ENCODE peak calls at places on chromosomes 7 and 10, in six cellular contexts. One of them, this sample, is unnamed. For H3K27me3, the result is how much of the 10 kb centered on the place peaks cover.

GRCh38 chr7:31145339-31145738 is 93.2 kb downstream of the ADCYAP1R1 start:
- DNase-seq in ovary: no peak
- DNase-seq in sigmoid colon: no peak
- DNase-seq in AG04450: no peak
- DNase-seq in transverse colon: no peak
- DNase-seq in PC-3: no peak
- DNase-seq in this sample: no peak

GRCh38 chr7:122369756-122370155 is 65.2 kb upstream of the FEZF1 start:
- DNase-seq in transverse colon: no peak
- DNase-seq in AG04450: no peak
- DNase-seq in PC-3: no peak
- DNase-seq in ovary: no peak
- DNase-seq in sigmoid colon: no peak
- DNase-seq in this sample: no peak

GRCh38 chr10:85600026-85600743 is 766.4 kb downstream of the GRID1 start:
- DNase-seq in PC-3: no peak
- DNase-seq in transverse colon: no peak
- DNase-seq in ovary: no peak
- DNase-seq in AG04450: no peak
- DNase-seq in sigmoid colon: no peak
- DNase-seq in this sample: no peak

GRCh38 chr7:78055160-78055559 is 256.6 kb downstream of the PHTF2 start:
- DNase-seq in sigmoid colon: no peak
- DNase-seq in ovary: no peak
- DNase-seq in AG04450: no peak
- DNase-seq in PC-3: no peak
- DNase-seq in transverse colon: no peak
- DNase-seq in this sample: no peak

GRCh38 chr7:69962077-69962855 is 364.0 kb downstream of the AUTS2 start:
- DNase-seq in sigmoid colon: no peak
- DNase-seq in ovary: peak
- DNase-seq in PC-3: no peak
- DNase-seq in AG04450: no peak
- DNase-seq in transverse colon: no peak
- DNase-seq in this sample: peak

GRCh38 chr7:39073432-39073831 is 95.7 kb downstream of the POU6F2 start:
- DNase-seq in PC-3: no peak
- DNase-seq in transverse colon: no peak
- DNase-seq in ovary: no peak
- DNase-seq in AG04450: no peak
- DNase-seq in sigmoid colon: no peak
- DNase-seq in this sample: no peak

GRCh38 chr10:98251399-98251798 is 16.6 kb downstream of the LOXL4 start:
- DNase-seq in ovary: no peak
- DNase-seq in PC-3: no peak
- DNase-seq in transverse colon: no peak
- DNase-seq in AG04450: no peak
- DNase-seq in sigmoid colon: no peak
- DNase-seq in this sample: no peak

GRCh38 chr10:13709931-13710690 is 123.3 kb downstream of the PRPF18 start:
- DNase-seq in AG04450: no peak
- DNase-seq in ovary: no peak
- DNase-seq in PC-3: no peak
- DNase-seq in sigmoid colon: no peak
- DNase-seq in transverse colon: no peak
- DNase-seq in this sample: peak

GRCh38 chr10:101285519-101286070 is 56.3 kb upstream of the LBX1 start:
- DNase-seq in sigmoid colon: no peak
- DNase-seq in AG04450: no peak
- DNase-seq in transverse colon: no peak
- DNase-seq in PC-3: no peak
- DNase-seq in ovary: peak
- DNase-seq in this sample: no peak

GRCh38 chr10:12644380-12645144 is 295.2 kb downstream of the CAMK1D start:
- DNase-seq in sigmoid colon: no peak
- DNase-seq in PC-3: no peak
- DNase-seq in AG04450: no peak
- DNase-seq in ovary: no peak
- DNase-seq in transverse colon: no peak
- DNase-seq in this sample: no peak

GRCh38 chr10:122968698-122969097 is 11.5 kb upstream of the PSTK start:
- DNase-seq in PC-3: no peak
- DNase-seq in AG04450: no peak
- DNase-seq in ovary: no peak
- DNase-seq in sigmoid colon: no peak
- DNase-seq in transverse colon: no peak
- DNase-seq in this sample: no peak

GRCh38 chr7:84688671-84689070 is 494.1 kb upstream of the SEMA3A start:
- DNase-seq in PC-3: peak
- DNase-seq in sigmoid colon: no peak
- DNase-seq in AG04450: no peak
- DNase-seq in ovary: no peak
- DNase-seq in transverse colon: no peak
- DNase-seq in this sample: no peak

GRCh38 chr7:90763108-90763507 is 167.0 kb downstream of the CDK14 start:
- DNase-seq in PC-3: no peak
- DNase-seq in transverse colon: no peak
- DNase-seq in sigmoid colon: no peak
- DNase-seq in ovary: no peak
- DNase-seq in AG04450: no peak
- DNase-seq in this sample: no peak

GRCh38 chr10:14571866-14572507 is 202.7 kb downstream of the FAM107B start:
- DNase-seq in transverse colon: no peak
- DNase-seq in AG04450: no peak
- DNase-seq in ovary: no peak
- DNase-seq in sigmoid colon: no peak
- DNase-seq in PC-3: peak
- DNase-seq in this sample: no peak

GRCh38 chr10:92208736-92209135 is 82.1 kb downstream of the CPEB3 start:
- DNase-seq in AG04450: no peak
- DNase-seq in PC-3: peak
- DNase-seq in sigmoid colon: no peak
- DNase-seq in ovary: no peak
- DNase-seq in transverse colon: no peak
- DNase-seq in this sample: no peak

GRCh38 chr10:58319599-58319998 is 15.2 kb upstream of the UBE2D1 start:
- DNase-seq in transverse colon: no peak
- DNase-seq in sigmoid colon: no peak
- DNase-seq in PC-3: peak
- DNase-seq in AG04450: no peak
- DNase-seq in ovary: no peak
- DNase-seq in this sample: no peak

GRCh38 chr10:130992802-130993523 is 318.6 kb downstream of the TCERG1L start:
- DNase-seq in AG04450: no peak
- DNase-seq in sigmoid colon: no peak
- DNase-seq in transverse colon: no peak
- DNase-seq in PC-3: no peak
- DNase-seq in ovary: no peak
- DNase-seq in this sample: no peak

GRCh38 chr10:23199768-23200511 is 7.8 kb downstream of the PTF1A start:
- DNase-seq in ovary: no peak
- DNase-seq in sigmoid colon: no peak
- DNase-seq in AG04450: no peak
- DNase-seq in transverse colon: no peak
- DNase-seq in PC-3: no peak
- DNase-seq in this sample: no peak
- H3K27me3 ChIP-seq in ovary: under half
- H3K27me3 ChIP-seq in sigmoid colon: half or more
- H3K27me3 ChIP-seq in AG04450: under half
- H3K27me3 ChIP-seq in transverse colon: half or more
- H3K27me3 ChIP-seq in PC-3: half or more
- H3K27me3 ChIP-seq in this sample: half or more

DNA sequence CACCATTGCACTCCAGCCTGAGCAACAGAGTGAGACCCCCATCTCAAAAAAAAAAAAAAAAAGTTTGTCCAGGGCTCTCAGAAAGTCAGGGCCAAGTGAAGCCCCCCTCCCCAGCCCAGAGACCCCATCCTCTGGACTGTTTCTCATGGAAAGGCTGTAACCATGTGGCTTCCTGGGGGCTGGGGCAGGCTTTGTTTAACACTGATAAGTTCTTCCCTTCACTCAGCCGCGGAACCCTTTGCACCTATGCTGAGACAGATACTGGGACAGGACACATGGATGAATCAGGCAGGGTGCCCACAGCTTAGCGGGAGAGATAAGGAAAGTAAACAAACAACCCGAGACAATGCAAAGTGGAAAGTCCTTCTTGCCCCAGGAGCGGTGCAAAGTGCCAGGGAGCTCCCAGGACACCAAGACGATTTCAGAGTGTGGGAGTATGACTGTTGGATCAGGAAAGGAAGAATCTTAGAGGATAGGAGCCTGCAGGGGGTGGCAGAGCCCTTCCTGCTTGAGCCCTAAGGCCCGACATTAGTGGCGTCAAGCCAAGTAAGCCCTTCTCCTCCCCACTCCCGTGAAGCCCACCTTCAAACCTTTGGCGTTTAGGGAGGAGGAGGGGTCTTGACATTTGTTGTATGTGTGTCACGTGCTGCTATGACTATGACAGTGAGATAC is 11.6 kb downstream of the MLXIPL start:
- DNase-seq in AG04450: no peak
- DNase-seq in ovary: no peak
- DNase-seq in transverse colon: peak
- DNase-seq in sigmoid colon: no peak
- DNase-seq in PC-3: peak
- DNase-seq in this sample: no peak
- TF ChIP-seq CTCF in AG04450: peak
- TF ChIP-seq CTCF in ovary: no peak
- TF ChIP-seq CTCF in transverse colon: peak
- TF ChIP-seq CTCF in sigmoid colon: no peak
- TF ChIP-seq CTCF in PC-3: peak
- TF ChIP-seq CTCF in this sample: no peak

DNA sequence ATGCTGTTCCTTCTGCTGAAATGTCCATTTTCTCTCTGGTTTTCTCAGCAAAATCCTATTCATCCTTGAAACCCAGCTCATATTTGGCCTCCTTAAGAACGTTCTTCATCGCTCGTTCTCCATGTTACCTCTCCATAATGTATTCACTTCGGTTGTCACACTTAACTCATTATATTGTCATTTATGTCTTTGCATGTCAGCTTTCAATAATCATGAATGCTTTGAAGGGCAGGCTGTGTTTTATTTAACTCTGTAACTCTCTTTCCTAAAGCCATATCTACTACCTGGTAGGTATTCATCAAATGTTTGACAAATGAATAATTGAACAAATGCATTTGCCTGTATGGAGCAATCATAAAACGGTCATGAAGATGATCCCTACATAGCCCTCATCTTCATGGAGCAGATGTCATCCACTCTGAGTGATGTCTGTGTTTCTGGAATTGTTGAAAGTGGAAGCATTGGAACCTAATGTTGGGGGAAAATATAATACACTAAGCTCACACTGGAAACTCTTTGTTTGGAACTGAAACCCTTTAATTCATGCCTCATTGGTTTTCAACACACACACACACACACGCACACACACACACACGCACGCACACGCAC is 303.4 kb downstream of the PLXNA4 start:
- DNase-seq in PC-3: no peak
- DNase-seq in ovary: no peak
- DNase-seq in sigmoid colon: no peak
- DNase-seq in transverse colon: no peak
- DNase-seq in AG04450: no peak
- DNase-seq in this sample: no peak
- H3K4me3 ChIP-seq in PC-3: no peak
- H3K4me3 ChIP-seq in ovary: no peak
- H3K4me3 ChIP-seq in sigmoid colon: no peak
- H3K4me3 ChIP-seq in transverse colon: no peak
- H3K4me3 ChIP-seq in AG04450: no peak
- H3K4me3 ChIP-seq in this sample: no peak

GRCh38 chr7:40935435-40935834 is 767.5 kb downstream of the INHBA start:
- DNase-seq in AG04450: no peak
- DNase-seq in ovary: no peak
- DNase-seq in sigmoid colon: no peak
- DNase-seq in transverse colon: no peak
- DNase-seq in PC-3: no peak
- DNase-seq in this sample: no peak
- H3K27me3 ChIP-seq in AG04450: under half
- H3K27me3 ChIP-seq in ovary: under half
- H3K27me3 ChIP-seq in sigmoid colon: under half
- H3K27me3 ChIP-seq in transverse colon: under half
- H3K27me3 ChIP-seq in PC-3: under half
- H3K27me3 ChIP-seq in this sample: under half

GRCh38 chr7:117673839-117674238 is 194.0 kb downstream of the CFTR start:
- DNase-seq in transverse colon: no peak
- DNase-seq in PC-3: peak
- DNase-seq in sigmoid colon: no peak
- DNase-seq in AG04450: no peak
- DNase-seq in ovary: no peak
- DNase-seq in this sample: no peak
- TF ChIP-seq CTCF in transverse colon: peak
- TF ChIP-seq CTCF in PC-3: peak
- TF ChIP-seq CTCF in sigmoid colon: no peak
- TF ChIP-seq CTCF in AG04450: peak
- TF ChIP-seq CTCF in ovary: no peak
- TF ChIP-seq CTCF in this sample: peak

GRCh38 chr10:119872860-119873671 is 423 bp upstream of the MCMBP start:
- DNase-seq in sigmoid colon: peak
- DNase-seq in PC-3: peak
- DNase-seq in AG04450: peak
- DNase-seq in transverse colon: peak
- DNase-seq in ovary: peak
- DNase-seq in this sample: peak
- H3K4me3 ChIP-seq in sigmoid colon: peak
- H3K4me3 ChIP-seq in PC-3: peak
- H3K4me3 ChIP-seq in AG04450: peak
- H3K4me3 ChIP-seq in transverse colon: peak
- H3K4me3 ChIP-seq in ovary: peak
- H3K4me3 ChIP-seq in this sample: peak

GRCh38 chr10:103578782-103579382 is 85.4 kb downstream of the NEURL1 start:
- DNase-seq in ovary: no peak
- DNase-seq in transverse colon: peak
- DNase-seq in AG04450: no peak
- DNase-seq in PC-3: no peak
- DNase-seq in sigmoid colon: no peak
- DNase-seq in this sample: no peak

GRCh38 chr10:103580011-103580410 is 86.5 kb downstream of the NEURL1 start:
- DNase-seq in transverse colon: no peak
- DNase-seq in AG04450: no peak
- DNase-seq in PC-3: no peak
- DNase-seq in ovary: no peak
- DNase-seq in sigmoid colon: no peak
- DNase-seq in this sample: no peak

GRCh38 chr10:103581499-103581898 is 88.0 kb downstream of the NEURL1 start:
- DNase-seq in PC-3: no peak
- DNase-seq in ovary: no peak
- DNase-seq in sigmoid colon: no peak
- DNase-seq in transverse colon: no peak
- DNase-seq in AG04450: no peak
- DNase-seq in this sample: no peak

GRCh38 chr10:103582331-103583123 is 89.0 kb downstream of the NEURL1 start:
- DNase-seq in sigmoid colon: no peak
- DNase-seq in AG04450: no peak
- DNase-seq in transverse colon: no peak
- DNase-seq in PC-3: no peak
- DNase-seq in ovary: no peak
- DNase-seq in this sample: no peak

GRCh38 chr10:103580422-103580821 is 86.9 kb downstream of the NEURL1 start:
- DNase-seq in ovary: no peak
- DNase-seq in sigmoid colon: no peak
- DNase-seq in transverse colon: no peak
- DNase-seq in AG04450: no peak
- DNase-seq in PC-3: no peak
- DNase-seq in this sample: no peak
- H3K27me3 ChIP-seq in ovary: under half
- H3K27me3 ChIP-seq in sigmoid colon: half or more
- H3K27me3 ChIP-seq in transverse colon: under half
- H3K27me3 ChIP-seq in AG04450: half or more
- H3K27me3 ChIP-seq in PC-3: under half
- H3K27me3 ChIP-seq in this sample: half or more